ENCODE peak calls at places on chromosomes 12 and 14, in nine cellular contexts. I, X, R, Q, D, N, J, E and Z are unnamed samples.

GRCh38 chr12:51891843-51892242 is 3.9 kb downstream of the ANKRD33 start:
- DNase-seq in D (no peak), E (no peak), J (no peak), I (no peak), Q (no peak), X (no peak), R (no peak), N (no peak), Z (no peak)

GRCh38 chr12:120155072-120155471 is 38.5 kb upstream of the RAB35 start:
- DNase-seq in X (no peak), N (no peak), D (no peak), J (no peak), I (no peak), E (no peak), R (no peak), Q (no peak), Z (no peak)

GRCh38 chr14:25909361-25909760 is 688.5 kb downstream of the NOVA1 start:
- DNase-seq in X (no peak), I (no peak), D (no peak), N (no peak), E (no peak), Q (no peak), R (no peak), J (no peak), Z (no peak)

GRCh38 chr12:53989227-53990113 is 4.5 kb downstream of the HOXC10 start:
- DNase-seq in N (no peak), I (no peak), R (peak), X (no peak), D (no peak), Q (no peak), J (no peak), E (peak), Z (no peak)

GRCh38 chr12:41486718-41487117 is 298.6 kb downstream of the PDZRN4 start:
- DNase-seq in D (no peak), Q (no peak), N (peak), I (peak), R (no peak), E (no peak), X (no peak), J (no peak), Z (no peak)

GRCh38 chr12:121958521-121959240 is 40.3 kb downstream of the CFAP251 start:
- DNase-seq in R (no peak), D (no peak), I (no peak), Q (no peak), N (peak), E (no peak), J (no peak), X (no peak), Z (no peak)

GRCh38 chr12:15038137-15038536 is 65.3 kb downstream of the PDE6H start:
- DNase-seq in N (no peak), D (no peak), Q (no peak), X (no peak), J (no peak), I (no peak), E (no peak), R (no peak), Z (no peak)

GRCh38 chr14:83096092-83096491 is 1562.4 kb upstream of the SEL1L start:
- DNase-seq in J (no peak), N (no peak), Q (no peak), I (no peak), D (no peak), X (no peak), R (no peak), E (no peak), Z (no peak)

GRCh38 chr14:22994762-22995275 is 12.5 kb upstream of the AJUBA start:
- DNase-seq in I (peak), X (no peak), Q (no peak), J (peak), E (no peak), N (peak), D (no peak), R (peak), Z (no peak)

GRCh38 chr12:117878598-117878997 is 90.2 kb downstream of the KSR2 start:
- DNase-seq in Q (no peak), N (no peak), X (no peak), E (no peak), D (no peak), I (no peak), R (no peak), J (no peak), Z (no peak)

GRCh38 chr12:67772276-67773169 is 124.0 kb downstream of the DYRK2 start:
- DNase-seq in J (peak), N (peak), R (no peak), Q (no peak), D (peak), X (peak), I (peak), E (no peak), Z (no peak)

GRCh38 chr14:35632276-35633071 is 98.5 kb downstream of the INSM2 start:
- DNase-seq in R (no peak), I (no peak), N (no peak), Q (no peak), D (no peak), X (no peak), J (no peak), E (no peak), Z (no peak)

GRCh38 chr12:124636138-124636968 is 68.9 kb upstream of the NCOR2 start:
- DNase-seq in D (no peak), I (peak), X (no peak), J (no peak), R (no peak), N (peak), E (no peak), Q (peak), Z (peak)

GRCh38 chr12:132389526-132390286 is 60.3 kb upstream of the GALNT9 start:
- DNase-seq in X (no peak), I (no peak), D (no peak), Q (no peak), N (no peak), J (no peak), R (no peak), E (no peak), Z (no peak)

GRCh38 chr14:75880512-75880911 is 101.3 kb downstream of the TGFB3 start:
- DNase-seq in I (no peak), J (no peak), D (no peak), Q (no peak), N (no peak), R (no peak), E (no peak), X (no peak), Z (no peak)

GRCh38 chr12:82966160-82966559 is 279.5 kb downstream of the TMTC2 start:
- DNase-seq in J (no peak), N (no peak), R (no peak), I (no peak), D (no peak), X (no peak), E (no peak), Q (no peak), Z (no peak)